ENCODE peak calls at places on chromosomes 16 and 17, in nine cellular contexts. D is H54; Y is islet precursor cell; M is KG1; E is fibroblast of pulmonary artery; B is stimulated activated CD4-positive, alpha-beta T cell treated with anti-CD3 and anti-CD28 coated beads, Interleukin-15, amount 100 ng/mL, for 24 hours; K is posterior vena cava; G is fibroblast of the conjunctiva; C is T1000. Z is an unnamed sample.
A peak's percentile ranks its signal among the peaks of the same experiment; 100 is the strongest.

GRCh38 chr17:79042421-79043190 is 18.6 kb downstream of the C1QTNF1 start:
- DNase-seq in D (peak; percentile 87), Y (no peak), M (no peak), E (peak; percentile 75), B (peak; percentile 80), K (peak; percentile 86), G (peak; percentile 31), C (peak; percentile 66), Z (no peak)

GRCh38 chr17:36814958-36815357 is 122.3 kb upstream of the LHX1 start:
- DNase-seq in D (no peak), Y (no peak), M (no peak), E (no peak), B (no peak), K (peak; percentile 25), G (no peak), C (no peak), Z (no peak)

GRCh38 chr17:12736526-12736925 is 52.8 kb upstream of the ARHGAP44 start:
- DNase-seq in D (no peak), Y (peak; percentile 50), M (no peak), E (no peak), B (no peak), K (no peak), G (no peak), C (no peak), Z (no peak)

GRCh38 chr16:47144559-47144877 is 773 bp upstream of the NETO2 start:
- DNase-seq in D (no peak), Y (no peak), M (no peak), E (no peak), B (no peak), K (no peak), G (no peak), C (no peak), Z (no peak)

GRCh38 chr16:31880322-31880979 is 6.8 kb downstream of the ZNF267 start:
- DNase-seq in D (peak; percentile 26), Y (no peak), M (no peak), E (peak; percentile 87), B (peak; percentile 62), K (no peak), G (peak; percentile 39), C (no peak), Z (peak; percentile 66)

GRCh38 chr17:58040386-58040785 is 33.3 kb upstream of the SRSF1 start:
- DNase-seq in D (no peak), Y (no peak), M (no peak), E (no peak), B (no peak), K (no peak), G (no peak), C (no peak), Z (no peak)

GRCh38 chr17:28053725-28054124 is 11.2 kb downstream of the NLK start:
- DNase-seq in D (no peak), Y (no peak), M (no peak), E (no peak), B (no peak), K (no peak), G (no peak), C (no peak), Z (no peak)

GRCh38 chr17:71899317-71899716 is 221.5 kb upstream of the SOX9 start:
- DNase-seq in D (no peak), Y (no peak), M (no peak), E (peak; percentile 8), B (no peak), K (no peak), G (no peak), C (no peak), Z (no peak)

GRCh38 chr17:60573139-60573975 is 26.6 kb upstream of the PPM1D start:
- DNase-seq in D (no peak), Y (peak; percentile 97), M (no peak), E (peak; percentile 92), B (no peak), K (no peak), G (no peak), C (no peak), Z (peak; percentile 98)

GRCh38 chr16:85253127-85253941 is 141.1 kb upstream of the CIBAR2 start:
- DNase-seq in D (peak; percentile 85), Y (peak; percentile 81), M (peak; percentile 45), E (peak; percentile 36), B (peak; percentile 75), K (no peak), G (no peak), C (no peak), Z (peak; percentile 28)

GRCh38 chr16:58331024-58331707 is 36.3 kb upstream of the PRSS54 start:
- DNase-seq in D (no peak), Y (peak; percentile 74), M (no peak), E (no peak), B (no peak), K (no peak), G (no peak), C (no peak), Z (no peak)

GRCh38 chr16:4505356-4506153 is 29.4 kb downstream of the HMOX2 start:
- DNase-seq in D (no peak), Y (no peak), M (peak; percentile 73), E (no peak), B (peak; percentile 74), K (no peak), G (no peak), C (no peak), Z (no peak)

GRCh38 chr16:10517868-10518267 is 62.5 kb downstream of the EMP2 start:
- DNase-seq in D (no peak), Y (no peak), M (no peak), E (no peak), B (no peak), K (no peak), G (no peak), C (no peak), Z (no peak)

GRCh38 chr16:22189473-22190168 is 16.5 kb upstream of the EEF2K start:
- DNase-seq in D (no peak), Y (no peak), M (peak; percentile 53), E (peak; percentile 46), B (peak; percentile 91), K (peak; percentile 93), G (no peak), C (no peak), Z (peak; percentile 76)

GRCh38 chr16:2160915-2161551 is 5.5 kb downstream of the TRAF7 start:
- DNase-seq in D (no peak), Y (no peak), M (no peak), E (peak; percentile 39), B (no peak), K (peak; percentile 91), G (peak; percentile 37), C (no peak), Z (no peak)

GRCh38 chr16:70267516-70267915 is 15.8 kb upstream of the EXOSC6 start:
- DNase-seq in D (peak; percentile 45), Y (peak; percentile 64), M (no peak), E (peak; percentile 72), B (peak; percentile 37), K (no peak), G (no peak), C (no peak), Z (peak; percentile 65)

GRCh38 chr17:7352559-7352889 is 562 bp downstream of the KCTD11 start:
- DNase-seq in D (no peak), Y (peak; percentile 48), M (no peak), E (no peak), B (peak; percentile 35), K (no peak), G (no peak), C (no peak), Z (no peak)

GRCh38 chr17:67025216-67025792 is 19.1 kb upstream of the CACNG1 start:
- DNase-seq in D (no peak), Y (no peak), M (no peak), E (no peak), B (no peak), K (no peak), G (no peak), C (no peak), Z (no peak)

GRCh38 chr17:66357037-66357436 is 54.6 kb downstream of the PRKCA start:
- DNase-seq in D (peak; percentile 30), Y (no peak), M (no peak), E (peak; percentile 33), B (no peak), K (no peak), G (no peak), C (no peak), Z (no peak)

GRCh38 chr17:56772442-56772841 is 61.3 kb downstream of the C17orf67 start:
- DNase-seq in D (no peak), Y (peak; percentile 41), M (no peak), E (no peak), B (no peak), K (no peak), G (no peak), C (no peak), Z (no peak)

GRCh38 chr17:52754838-52755237 is 596.3 kb upstream of the CA10 start:
- DNase-seq in D (no peak), Y (no peak), M (no peak), E (no peak), B (no peak), K (no peak), G (no peak), C (no peak), Z (no peak)

GRCh38 chr17:38317081-38317480 is 20.1 kb downstream of the MRPL45 start:
- DNase-seq in D (no peak), Y (no peak), M (no peak), E (no peak), B (no peak), K (no peak), G (no peak), C (no peak), Z (peak; percentile 0)

GRCh38 chr17:70767102-70767701 is 597.9 kb downstream of the KCNJ2 start:
- DNase-seq in D (peak; percentile 5), Y (no peak), M (no peak), E (peak; percentile 78), B (no peak), K (no peak), G (peak; percentile 34), C (no peak), Z (no peak)

GRCh38 chr17:67212716-67213417 is 32.1 kb downstream of the HELZ start:
- DNase-seq in D (peak; percentile 26), Y (no peak), M (no peak), E (peak; percentile 52), B (no peak), K (no peak), G (no peak), C (no peak), Z (no peak)

GRCh38 chr17:62062313-62062712 is 2.8 kb downstream of the MED13 start:
- DNase-seq in D (no peak), Y (no peak), M (no peak), E (peak; percentile 26), B (no peak), K (no peak), G (no peak), C (no peak), Z (peak; percentile 57)

GRCh38 chr16:75496546-75496945 is 1.3 kb upstream of the CHST6 start:
- DNase-seq in D (no peak), Y (no peak), M (no peak), E (no peak), B (no peak), K (no peak), G (no peak), C (no peak), Z (no peak)

GRCh38 chr17:6163632-6164319 is 93.6 kb downstream of the WSCD1 start:
- DNase-seq in D (no peak), Y (no peak), M (no peak), E (no peak), B (no peak), K (no peak), G (peak; percentile 17), C (no peak), Z (peak; percentile 32)

GRCh38 chr16:27363797-27364196 is 38.2 kb upstream of the IL21R start:
- DNase-seq in D (no peak), Y (no peak), M (no peak), E (peak; percentile 17), B (no peak), K (no peak), G (no peak), C (no peak), Z (peak; percentile 20)

GRCh38 chr17:1683489-1683888 is 1.2 kb downstream of the PRPF8 start:
- DNase-seq in D (no peak), Y (no peak), M (no peak), E (no peak), B (no peak), K (no peak), G (no peak), C (no peak), Z (no peak)